ENCODE peak calls at places on chromosomes 5 and 9, in six cellular contexts. One of them, this sample, is unnamed.

GRCh38 chr5:36158144-36158543 is 6.2 kb downstream of the SKP2 start:
- DNase-seq in activated CD8-positive, alpha-beta T cell treated with anti-CD3 and anti-CD28 coated beads for 36 hours: no peak
- DNase-seq in ELR: peak
- DNase-seq in BJ: no peak
- DNase-seq in Caki2: no peak
- DNase-seq in left cardiac atrium: no peak
- DNase-seq in this sample: peak

GRCh38 chr5:149228610-149229297 is 42.9 kb upstream of the AFAP1L1 start:
- DNase-seq in activated CD8-positive, alpha-beta T cell treated with anti-CD3 and anti-CD28 coated beads for 36 hours: no peak
- DNase-seq in ELR: peak
- DNase-seq in BJ: peak
- DNase-seq in Caki2: peak
- DNase-seq in left cardiac atrium: peak
- DNase-seq in this sample: peak

GRCh38 chr9:37421914-37422288 is 595 bp upstream of the GRHPR start:
- DNase-seq in activated CD8-positive, alpha-beta T cell treated with anti-CD3 and anti-CD28 coated beads for 36 hours: no peak
- DNase-seq in ELR: no peak
- DNase-seq in BJ: no peak
- DNase-seq in Caki2: peak
- DNase-seq in left cardiac atrium: no peak
- DNase-seq in this sample: no peak

GRCh38 chr5:112109331-112109993 is 309.6 kb downstream of the EPB41L4A start:
- DNase-seq in activated CD8-positive, alpha-beta T cell treated with anti-CD3 and anti-CD28 coated beads for 36 hours: no peak
- DNase-seq in ELR: no peak
- DNase-seq in BJ: peak
- DNase-seq in Caki2: peak
- DNase-seq in left cardiac atrium: peak
- DNase-seq in this sample: peak

GRCh38 chr9:15965246-15965745 is 412.5 kb downstream of the CCDC171 start:
- DNase-seq in activated CD8-positive, alpha-beta T cell treated with anti-CD3 and anti-CD28 coated beads for 36 hours: no peak
- DNase-seq in ELR: no peak
- DNase-seq in BJ: no peak
- DNase-seq in Caki2: no peak
- DNase-seq in left cardiac atrium: no peak
- DNase-seq in this sample: no peak

GRCh38 chr5:173236531-173237501 is 1.8 kb upstream of the NKX2-5 start:
- DNase-seq in activated CD8-positive, alpha-beta T cell treated with anti-CD3 and anti-CD28 coated beads for 36 hours: peak
- DNase-seq in ELR: no peak
- DNase-seq in BJ: no peak
- DNase-seq in Caki2: no peak
- DNase-seq in left cardiac atrium: no peak
- DNase-seq in this sample: no peak

GRCh38 chr5:142211918-142212317 is 103.3 kb downstream of the NDFIP1 start:
- DNase-seq in activated CD8-positive, alpha-beta T cell treated with anti-CD3 and anti-CD28 coated beads for 36 hours: no peak
- DNase-seq in ELR: no peak
- DNase-seq in BJ: no peak
- DNase-seq in Caki2: no peak
- DNase-seq in left cardiac atrium: no peak
- DNase-seq in this sample: no peak

GRCh38 chr5:124746252-124746915 is at the start of gene ZNF608:
- DNase-seq in activated CD8-positive, alpha-beta T cell treated with anti-CD3 and anti-CD28 coated beads for 36 hours: no peak
- DNase-seq in ELR: peak
- DNase-seq in BJ: no peak
- DNase-seq in Caki2: peak
- DNase-seq in left cardiac atrium: no peak
- DNase-seq in this sample: peak

GRCh38 chr9:4680750-4681149 is 1.4 kb downstream of the CDC37L1 start:
- DNase-seq in activated CD8-positive, alpha-beta T cell treated with anti-CD3 and anti-CD28 coated beads for 36 hours: no peak
- DNase-seq in ELR: peak
- DNase-seq in BJ: no peak
- DNase-seq in Caki2: no peak
- DNase-seq in left cardiac atrium: no peak
- DNase-seq in this sample: no peak

GRCh38 chr5:175902013-175902412 is 30.6 kb downstream of the CPLX2 start:
- DNase-seq in activated CD8-positive, alpha-beta T cell treated with anti-CD3 and anti-CD28 coated beads for 36 hours: no peak
- DNase-seq in ELR: no peak
- DNase-seq in BJ: no peak
- DNase-seq in Caki2: no peak
- DNase-seq in left cardiac atrium: no peak
- DNase-seq in this sample: no peak

GRCh38 chr9:5949103-5949699 is 58.5 kb downstream of the MLANA start:
- DNase-seq in activated CD8-positive, alpha-beta T cell treated with anti-CD3 and anti-CD28 coated beads for 36 hours: peak
- DNase-seq in ELR: peak
- DNase-seq in BJ: no peak
- DNase-seq in Caki2: peak
- DNase-seq in left cardiac atrium: no peak
- DNase-seq in this sample: peak

GRCh38 chr5:51988561-51988960 is 605.3 kb downstream of the ISL1 start:
- DNase-seq in activated CD8-positive, alpha-beta T cell treated with anti-CD3 and anti-CD28 coated beads for 36 hours: no peak
- DNase-seq in ELR: no peak
- DNase-seq in BJ: no peak
- DNase-seq in Caki2: no peak
- DNase-seq in left cardiac atrium: no peak
- DNase-seq in this sample: no peak

GRCh38 chr9:28821240-28821639 is 1248.0 kb upstream of the C9orf72 start:
- DNase-seq in activated CD8-positive, alpha-beta T cell treated with anti-CD3 and anti-CD28 coated beads for 36 hours: no peak
- DNase-seq in ELR: no peak
- DNase-seq in BJ: no peak
- DNase-seq in Caki2: no peak
- DNase-seq in left cardiac atrium: no peak
- DNase-seq in this sample: no peak

GRCh38 chr9:134526798-134527492 is 114.7 kb upstream of the COL5A1 start:
- DNase-seq in activated CD8-positive, alpha-beta T cell treated with anti-CD3 and anti-CD28 coated beads for 36 hours: no peak
- DNase-seq in ELR: no peak
- DNase-seq in BJ: no peak
- DNase-seq in Caki2: no peak
- DNase-seq in left cardiac atrium: no peak
- DNase-seq in this sample: peak

GRCh38 chr5:16486679-16487078 is 21.1 kb upstream of the ZNF622 start:
- DNase-seq in activated CD8-positive, alpha-beta T cell treated with anti-CD3 and anti-CD28 coated beads for 36 hours: no peak
- DNase-seq in ELR: no peak
- DNase-seq in BJ: no peak
- DNase-seq in Caki2: peak
- DNase-seq in left cardiac atrium: no peak
- DNase-seq in this sample: no peak

This sample was measured in RPMI7951.